ENCODE peak calls at places on chromosomes 3 and 15, in ten cellular contexts. M, D, J, P, F, K, G, X, V and E are unnamed samples.

GRCh38 chr15:44501768-44502366 is 35.1 kb upstream of the EIF3J start:
- DNase-seq in M (peak), D (no peak), J (no peak), P (no peak), F (no peak), K (peak), G (no peak), X (peak), V (no peak), E (no peak)

GRCh38 chr15:85443593-85444328 is 63.4 kb downstream of the AKAP13 start:
- DNase-seq in M (peak), D (no peak), J (no peak), P (no peak), F (no peak), K (peak), G (no peak), X (peak), V (no peak), E (no peak)

GRCh38 chr15:38085931-38086562 is 151.6 kb downstream of the TMCO5A start:
- DNase-seq in M (peak), D (no peak), J (no peak), P (no peak), F (no peak), K (peak), G (no peak), X (no peak), V (no peak), E (no peak)

GRCh38 chr3:30347679-30348216 is 258.7 kb upstream of the TGFBR2 start:
- DNase-seq in M (no peak), D (no peak), J (no peak), P (peak), F (no peak), K (peak), G (no peak), X (peak), V (no peak), E (no peak)

GRCh38 chr3:59418836-59419235 is 369.0 kb upstream of the CFAP20DC start:
- DNase-seq in M (no peak), D (no peak), J (no peak), P (no peak), F (no peak), K (no peak), G (no peak), X (no peak), V (no peak), E (no peak)

GRCh38 chr3:12372762-12373280 is 84.0 kb downstream of the PPARG start:
- DNase-seq in M (no peak), D (no peak), J (no peak), P (no peak), F (no peak), K (no peak), G (no peak), X (no peak), V (no peak), E (no peak)

GRCh38 chr15:60844431-60845174 is 365.7 kb upstream of the ICE2 start:
- DNase-seq in M (no peak), D (no peak), J (no peak), P (no peak), F (no peak), K (no peak), G (no peak), X (no peak), V (no peak), E (no peak)

GRCh38 chr15:26126819-26127387 is 263.8 kb upstream of the ATP10A start:
- DNase-seq in M (no peak), D (no peak), J (no peak), P (no peak), F (no peak), K (no peak), G (no peak), X (no peak), V (no peak), E (no peak)

GRCh38 chr3:157650699-157651098 is 147.5 kb upstream of the VEPH1 start:
- DNase-seq in M (no peak), D (no peak), J (no peak), P (no peak), F (no peak), K (no peak), G (no peak), X (no peak), V (no peak), E (no peak)

GRCh38 chr15:34951993-34952392 is 17.5 kb downstream of the AQR start:
- DNase-seq in M (no peak), D (no peak), J (no peak), P (no peak), F (no peak), K (no peak), G (no peak), X (no peak), V (no peak), E (no peak)

GRCh38 chr3:2929574-2929973 is 180.6 kb downstream of the IL5RA start:
- DNase-seq in M (no peak), D (no peak), J (no peak), P (no peak), F (no peak), K (no peak), G (no peak), X (no peak), V (no peak), E (no peak)

GRCh38 chr3:184346480-184346879 is 9.1 kb downstream of the FAM131A start:
- DNase-seq in M (no peak), D (no peak), J (peak), P (no peak), F (no peak), K (no peak), G (no peak), X (no peak), V (no peak), E (no peak)

GRCh38 chr15:52803543-52804306 is 13.6 kb upstream of the ONECUT1 start:
- DNase-seq in M (peak), D (no peak), J (no peak), P (no peak), F (no peak), K (no peak), G (peak), X (peak), V (no peak), E (no peak)

GRCh38 chr3:189961525-189962161 is 159.1 kb downstream of the P3H2 start:
- DNase-seq in M (peak), D (peak), J (peak), P (peak), F (peak), K (peak), G (peak), X (peak), V (peak), E (peak)

GRCh38 chr15:92510163-92510882 is 116.6 kb downstream of the ST8SIA2 start:
- DNase-seq in M (no peak), D (no peak), J (no peak), P (no peak), F (no peak), K (no peak), G (no peak), X (peak), V (no peak), E (no peak)

GRCh38 chr15:90358124-90359033 is 6.3 kb downstream of the ZNF774 start:
- DNase-seq in M (no peak), D (no peak), J (no peak), P (peak), F (no peak), K (peak), G (no peak), X (peak), V (no peak), E (no peak)

GRCh38 chr3:499362-499761 is 302.8 kb downstream of the CHL1 start:
- DNase-seq in M (no peak), D (no peak), J (no peak), P (no peak), F (no peak), K (no peak), G (no peak), X (no peak), V (no peak), E (no peak)

GRCh38 chr3:27146786-27147185 is 222.4 kb downstream of the NEK10 start:
- DNase-seq in M (no peak), D (no peak), J (no peak), P (no peak), F (no peak), K (no peak), G (no peak), X (no peak), V (no peak), E (no peak)

GRCh38 chr3:170734043-170734736 is 135.8 kb downstream of the RPL22L1 start:
- DNase-seq in M (no peak), D (no peak), J (no peak), P (no peak), F (no peak), K (no peak), G (no peak), X (no peak), V (no peak), E (no peak)

GRCh38 chr3:187713504-187713903 is 11.1 kb upstream of the RTP2 start:
- DNase-seq in M (peak), D (no peak), J (no peak), P (no peak), F (no peak), K (peak), G (no peak), X (no peak), V (no peak), E (no peak)

GRCh38 chr3:187783098-187783497 is 37.8 kb upstream of the BCL6 start:
- DNase-seq in M (no peak), D (no peak), J (peak), P (no peak), F (no peak), K (peak), G (no peak), X (peak), V (no peak), E (no peak)

GRCh38 chr3:195102609-195103467 is 168.1 kb downstream of the XXYLT1 start:
- DNase-seq in M (no peak), D (no peak), J (peak), P (peak), F (no peak), K (peak), G (no peak), X (no peak), V (no peak), E (no peak)

GRCh38 chr3:45513041-45513440 is 81.5 kb upstream of the LIMD1 start:
- DNase-seq in M (no peak), D (no peak), J (no peak), P (no peak), F (no peak), K (no peak), G (no peak), X (no peak), V (no peak), E (no peak)

GRCh38 chr15:82414536-82415191 is 15.0 kb upstream of the GOLGA6L9 start:
- DNase-seq in M (no peak), D (no peak), J (no peak), P (no peak), F (no peak), K (no peak), G (no peak), X (peak), V (no peak), E (no peak)

GRCh38 chr15:57861039-57861638 is 154.6 kb downstream of the POLR2M start:
- DNase-seq in M (peak), D (no peak), J (no peak), P (no peak), F (no peak), K (peak), G (no peak), X (peak), V (no peak), E (no peak)

GRCh38 chr3:12961007-12961725 is 112.1 kb downstream of the IQSEC1 start:
- DNase-seq in M (no peak), D (no peak), J (no peak), P (no peak), F (no peak), K (no peak), G (no peak), X (no peak), V (no peak), E (no peak)

GRCh38 chr3:73018790-73019441 is 22.3 kb downstream of the PPP4R2 start:
- DNase-seq in M (no peak), D (no peak), J (no peak), P (no peak), F (no peak), K (peak), G (no peak), X (no peak), V (no peak), E (no peak)

GRCh38 chr3:21054064-21054463 is 696.9 kb downstream of the ZNF385D start:
- DNase-seq in M (no peak), D (no peak), J (no peak), P (no peak), F (no peak), K (no peak), G (no peak), X (no peak), V (no peak), E (no peak)

GRCh38 chr3:481680-482079 is 285.1 kb downstream of the CHL1 start:
- DNase-seq in M (peak), D (no peak), J (no peak), P (no peak), F (no peak), K (no peak), G (no peak), X (peak), V (no peak), E (no peak)

GRCh38 chr3:135000465-135000864 is 205.4 kb downstream of the EPHB1 start:
- DNase-seq in M (no peak), D (no peak), J (no peak), P (no peak), F (no peak), K (no peak), G (no peak), X (no peak), V (no peak), E (no peak)

GRCh38 chr3:46680298-46680826 is 13.1 kb downstream of the ALS2CL start:
- DNase-seq in M (no peak), D (no peak), J (no peak), P (no peak), F (no peak), K (no peak), G (no peak), X (no peak), V (no peak), E (no peak)

GRCh38 chr3:67719333-67719732 is 64.9 kb upstream of the SUCLG2 start:
- DNase-seq in M (no peak), D (no peak), J (no peak), P (no peak), F (no peak), K (peak), G (no peak), X (no peak), V (no peak), E (no peak)

GRCh38 chr15:29938701-29939340 is 116.6 kb upstream of the TJP1 start:
- DNase-seq in M (no peak), D (no peak), J (no peak), P (no peak), F (no peak), K (peak), G (no peak), X (no peak), V (no peak), E (no peak)

GRCh38 chr3:42402394-42403100 is 7.9 kb downstream of the LYZL4 start:
- DNase-seq in M (no peak), D (no peak), J (no peak), P (no peak), F (no peak), K (peak), G (no peak), X (no peak), V (no peak), E (no peak)

GRCh38 chr3:186783731-186784515 is 546 bp downstream of the EIF4A2 start:
- DNase-seq in M (peak), D (peak), J (peak), P (peak), F (peak), K (peak), G (peak), X (peak), V (peak), E (peak)

GRCh38 chr15:84112025-84112424 is 123.5 kb upstream of the GOLGA6L4 start:
- DNase-seq in M (no peak), D (no peak), J (no peak), P (no peak), F (no peak), K (peak), G (no peak), X (peak), V (no peak), E (no peak)